ENCODE peak calls at places on chromosomes 6 and 20, in five cellular contexts. D is GM12878; O is astrocyte of the spinal cord; K is CD8-positive, alpha-beta memory T cell; C is epithelial cell of esophagus. W is an unnamed sample.

GRCh38 chr20:24796236-24796635 is 152.8 kb upstream of the CST7 start:
- DNase-seq in D (no peak), O (no peak), K (no peak), C (no peak), W (no peak)

GRCh38 chr6:31400467-31401289 is 2.7 kb upstream of the MICA start:
- DNase-seq in D (no peak), O (peak), K (peak), C (peak), W (peak)

GRCh38 chr6:105835373-105835772 is 250.8 kb upstream of the PRDM1 start:
- DNase-seq in D (no peak), O (peak), K (no peak), C (peak), W (no peak)

GRCh38 chr6:3455490-3456394 is 1.1 kb downstream of the SLC22A23 start:
- DNase-seq in D (no peak), O (no peak), K (no peak), C (peak), W (no peak)

GRCh38 chr6:73728548-73729205 is 32.7 kb downstream of the CD109 start:
- DNase-seq in D (peak), O (no peak), K (no peak), C (no peak), W (no peak)

GRCh38 chr20:33373735-33374605 is 27.3 kb downstream of the CDK5RAP1 start:
- DNase-seq in D (no peak), O (peak), K (no peak), C (peak), W (no peak)

GRCh38 chr20:38141154-38141888 is 23.7 kb downstream of the TGM2 start:
- DNase-seq in D (no peak), O (no peak), K (no peak), C (no peak), W (no peak)

GRCh38 chr6:13194852-13195251 is 133.5 kb downstream of the TBC1D7 start:
- DNase-seq in D (no peak), O (peak), K (no peak), C (peak), W (peak)

DNA sequence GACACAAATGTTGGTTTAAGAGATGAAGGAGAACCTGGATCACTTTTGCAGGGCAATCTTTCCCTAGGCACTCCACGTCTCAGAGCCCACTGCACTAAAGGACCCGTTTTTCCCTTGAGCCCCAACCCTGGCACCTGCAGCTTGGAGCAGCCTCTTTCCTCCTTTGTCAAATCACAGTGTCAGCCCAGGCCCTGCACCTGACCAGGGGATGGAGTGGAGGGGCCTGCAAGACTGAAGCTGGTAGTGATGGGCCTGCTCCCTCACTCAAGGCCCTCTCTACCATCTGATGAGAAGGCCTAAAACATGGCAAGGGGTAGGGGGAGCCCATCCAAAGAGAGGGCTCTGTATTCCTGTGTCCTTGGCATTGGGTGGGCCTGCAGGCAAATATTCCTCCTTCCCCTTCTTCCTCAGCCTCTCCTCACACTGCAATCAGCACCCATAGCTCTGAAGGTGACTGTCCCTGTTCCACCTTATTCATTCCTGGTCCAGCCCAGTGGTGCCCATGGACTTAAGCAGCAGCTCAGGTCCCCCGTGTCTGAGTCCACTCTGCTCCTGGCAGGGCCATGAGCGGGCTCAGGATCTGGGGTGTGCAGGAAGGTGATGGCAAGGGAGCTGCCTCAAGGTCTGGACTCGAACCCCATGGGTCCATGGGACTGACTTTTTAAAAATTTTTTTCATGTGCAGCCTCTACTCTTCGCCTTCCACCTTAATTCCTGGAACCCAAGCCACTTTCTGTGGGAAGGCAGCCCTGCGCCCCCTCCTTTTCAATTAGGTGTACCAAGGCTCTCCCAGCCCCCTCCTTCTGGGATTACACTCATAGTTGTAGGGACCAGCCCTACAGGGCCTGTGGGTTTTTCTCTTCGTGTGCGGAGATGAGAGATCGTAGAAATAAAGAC is 6.7 kb downstream of the RAET1G start:
- DNase-seq in D (no peak), O (no peak), K (no peak), C (no peak), W (no peak)
- H3K4me3 ChIP-seq in D (no peak), O (no peak), K (no peak), C (no peak), W (no peak)

GRCh38 chr6:170459451-170459850 is 93.7 kb downstream of the PSMB1 start:
- DNase-seq in D (peak), O (peak), K (no peak), C (peak), W (peak)
- H3K4me3 ChIP-seq in D (no peak), O (no peak), K (no peak), C (no peak), W (no peak)

GRCh38 chr6:53710788-53711187 is 45.2 kb upstream of the KLHL31 start:
- DNase-seq in D (no peak), O (no peak), K (no peak), C (no peak), W (no peak)
- H3K4me3 ChIP-seq in D (no peak), O (no peak), K (no peak), C (no peak), W (no peak)

DNA sequence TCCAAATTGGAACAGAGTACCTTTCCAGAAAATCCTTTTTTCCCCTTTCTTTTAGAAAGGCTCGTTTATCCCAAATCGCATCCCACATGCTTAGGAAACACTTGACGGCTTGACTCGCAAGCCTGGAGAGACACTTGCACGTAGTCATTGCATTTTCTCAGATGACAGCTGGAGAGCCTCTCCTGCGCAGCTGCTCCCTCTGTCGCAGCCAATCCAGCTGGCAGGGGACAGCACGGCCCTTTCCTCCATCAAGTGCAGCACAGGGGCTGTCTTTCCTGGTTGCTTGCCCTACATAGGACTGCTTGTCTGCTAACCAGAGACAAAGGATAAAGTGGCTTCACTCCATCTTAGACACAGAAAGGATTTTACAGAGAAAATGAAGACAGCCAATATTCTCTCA is 77.6 kb upstream of the RGS17 start:
- DNase-seq in D (no peak), O (no peak), K (no peak), C (no peak), W (no peak)
- H3K4me3 ChIP-seq in D (no peak), O (no peak), K (no peak), C (no peak), W (no peak)

W was measured in GM12864.